ENCODE peak calls at places on chromosome 4, in five cellular contexts. S is upper lobe of right lung, A is lower leg skin, Y is GM06990, V is pancreas. G is an unnamed sample.

GRCh38 chr4:10526431-10527222 is 69.4 kb upstream of the ZNF518B start:
- DNase-seq in A (no peak), S (no peak), Y (no peak), V (no peak), G (no peak)

GRCh38 chr4:63937961-63938360 is 471.3 kb downstream of the TECRL start:
- DNase-seq in A (no peak), Y (no peak), V (no peak), S (no peak), G (no peak)

GRCh38 chr4:15444879-15445576 is 17.2 kb downstream of the C1QTNF7 start:
- DNase-seq in V (no peak), Y (no peak), S (no peak), A (no peak), G (no peak)

GRCh38 chr4:154088741-154089140 is 299.9 kb upstream of the SFRP2 start:
- DNase-seq in V (no peak), Y (no peak), S (no peak), A (no peak), G (no peak)

GRCh38 chr4:184383497-184384055 is 90.8 kb downstream of the IRF2 start:
- DNase-seq in A (peak; percentile 61), Y (no peak), V (peak; percentile 25), S (no peak), G (no peak)

GRCh38 chr4:169156392-169156791 is 114.4 kb downstream of the SH3RF1 start:
- DNase-seq in A (no peak), S (no peak), V (no peak), Y (no peak), G (no peak)

GRCh38 chr4:70197842-70198241 is 2.3 kb downstream of the ODAM start:
- DNase-seq in V (peak; percentile 34), S (peak; percentile 63), A (no peak), Y (no peak), G (no peak)

GRCh38 chr4:129751646-129752045 is 655.7 kb downstream of the C4orf33 start:
- DNase-seq in A (no peak), S (no peak), V (no peak), Y (no peak), G (no peak)

GRCh38 chr4:112421911-112422310 is 94.1 kb downstream of the NEUROG2 start:
- DNase-seq in A (no peak), V (no peak), Y (no peak), S (no peak), G (no peak)

GRCh38 chr4:30744386-30744785 is 24.2 kb downstream of the PCDH7 start:
- DNase-seq in Y (no peak), V (no peak), A (no peak), S (no peak), G (no peak)
- TF ChIP-seq CTCF in Y (no peak), V (no peak), A (no peak), S (no peak), G (no peak)

DNA sequence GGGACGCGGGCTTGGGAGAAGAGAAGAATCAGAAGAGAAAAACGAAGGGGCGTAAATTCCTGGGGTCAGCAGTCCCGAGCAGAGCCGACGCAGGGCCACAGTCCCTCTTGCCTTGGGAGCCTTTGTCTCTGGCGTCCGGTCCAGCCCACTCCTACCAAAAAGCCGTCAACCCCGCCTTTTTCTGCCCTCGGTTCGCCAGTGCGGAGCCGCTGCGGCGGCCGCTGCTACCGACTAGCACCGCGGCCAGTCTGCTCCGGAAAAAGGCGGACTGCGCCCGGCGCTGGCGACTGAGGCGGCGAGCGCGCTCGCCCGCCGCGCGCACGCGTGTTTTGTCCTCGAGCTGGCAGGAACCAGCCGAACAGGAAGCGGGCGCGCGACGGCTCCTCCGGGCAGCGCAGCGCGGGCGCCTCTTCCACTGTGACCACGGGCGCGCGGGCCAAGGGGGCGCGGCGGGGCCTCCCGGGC is 502 bp downstream of the HNRNPDL start:
- DNase-seq in A (peak; percentile 56), S (no peak), Y (no peak), V (no peak), G (no peak)
- TF ChIP-seq CTCF in A (no peak), S (no peak), Y (no peak), V (no peak), G (no peak)

DNA sequence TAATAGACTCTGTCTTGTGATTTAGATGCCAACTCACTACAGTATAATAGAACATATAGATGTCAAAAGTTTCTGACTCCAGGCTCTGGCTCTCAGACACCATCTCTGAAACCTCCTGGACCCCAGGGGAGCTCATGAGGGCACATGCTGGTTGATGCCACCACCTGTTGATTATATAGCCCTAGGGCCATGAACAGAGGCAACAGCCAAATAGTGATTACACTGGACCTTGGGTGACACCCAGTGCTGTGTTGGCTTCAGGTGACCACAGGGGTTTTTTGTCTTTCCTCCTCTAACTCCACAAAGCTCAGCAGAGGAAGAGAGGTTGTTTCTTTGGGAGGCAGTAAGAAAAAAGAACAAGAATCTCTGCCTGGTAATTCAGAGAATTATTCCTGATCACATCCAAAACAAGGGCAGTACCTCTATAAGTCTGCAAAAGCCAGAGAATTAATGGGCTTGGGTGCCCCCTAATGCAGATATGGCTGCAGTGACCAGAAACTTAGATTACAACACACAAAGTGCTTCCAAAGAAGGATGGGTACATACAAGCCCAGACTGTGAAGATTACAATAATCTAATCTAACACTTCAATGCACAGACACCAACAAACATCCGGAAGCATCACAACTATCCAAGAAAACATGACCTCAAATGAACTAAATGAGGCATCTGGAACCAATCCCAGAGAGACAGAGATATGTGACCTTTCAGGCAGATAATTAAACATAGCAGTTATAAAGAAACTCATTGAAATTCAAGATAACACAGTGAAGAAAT is 1920.6 kb downstream of the ARAP2 start:
- DNase-seq in Y (no peak), V (no peak), A (no peak), S (no peak), G (no peak)
- TF ChIP-seq CTCF in Y (no peak), V (no peak), A (no peak), S (no peak), G (no peak)

DNA sequence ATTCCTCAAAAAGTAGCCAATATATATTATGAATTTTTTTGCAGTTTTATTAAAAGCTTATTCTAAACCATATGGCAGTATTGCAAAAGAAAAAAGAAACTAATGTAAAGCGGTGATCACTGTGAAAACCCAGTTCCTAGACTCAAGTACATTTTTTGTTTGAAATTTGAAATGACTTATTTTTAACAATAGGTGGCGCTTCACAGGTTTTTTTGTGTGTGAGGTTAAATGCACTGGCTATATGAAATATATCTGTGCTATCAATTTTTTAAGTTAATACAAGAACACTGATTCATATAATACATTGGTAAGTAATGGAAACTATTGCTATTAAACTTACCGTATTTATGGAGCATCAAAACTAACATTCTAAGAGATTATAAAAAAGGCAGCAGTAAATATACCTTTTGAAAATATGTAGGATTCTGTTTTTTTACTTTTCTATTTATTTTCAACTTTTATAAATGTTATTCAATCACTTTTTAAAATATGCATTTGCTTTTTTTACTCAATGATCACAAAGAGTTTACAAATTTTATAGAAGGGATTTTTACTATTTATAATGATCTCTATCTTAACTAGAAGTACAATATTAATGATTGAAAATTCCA is 5.6 kb upstream of the SPRY1 start:
- DNase-seq in V (no peak), Y (no peak), S (no peak), A (no peak), G (peak; percentile 22)
- TF ChIP-seq CTCF in V (peak; percentile 21), Y (peak; percentile 48), S (peak; percentile 61), A (no peak), G (peak; percentile 35)

GRCh38 chr4:109334129-109334528 is 31.7 kb upstream of the COL25A1 start:
- DNase-seq in Y (no peak), A (no peak), S (no peak), V (no peak), G (no peak)

GRCh38 chr4:109334596-109335105 is 32.2 kb upstream of the COL25A1 start:
- DNase-seq in V (no peak), A (no peak), S (no peak), Y (no peak), G (no peak)

GRCh38 chr4:109332926-109333464 is 30.5 kb upstream of the COL25A1 start:
- DNase-seq in V (no peak), S (no peak), Y (no peak), A (no peak), G (no peak)
- TF ChIP-seq CTCF in V (no peak), S (peak; percentile 12), Y (peak; percentile 50), A (no peak), G (peak; percentile 18)

DNA sequence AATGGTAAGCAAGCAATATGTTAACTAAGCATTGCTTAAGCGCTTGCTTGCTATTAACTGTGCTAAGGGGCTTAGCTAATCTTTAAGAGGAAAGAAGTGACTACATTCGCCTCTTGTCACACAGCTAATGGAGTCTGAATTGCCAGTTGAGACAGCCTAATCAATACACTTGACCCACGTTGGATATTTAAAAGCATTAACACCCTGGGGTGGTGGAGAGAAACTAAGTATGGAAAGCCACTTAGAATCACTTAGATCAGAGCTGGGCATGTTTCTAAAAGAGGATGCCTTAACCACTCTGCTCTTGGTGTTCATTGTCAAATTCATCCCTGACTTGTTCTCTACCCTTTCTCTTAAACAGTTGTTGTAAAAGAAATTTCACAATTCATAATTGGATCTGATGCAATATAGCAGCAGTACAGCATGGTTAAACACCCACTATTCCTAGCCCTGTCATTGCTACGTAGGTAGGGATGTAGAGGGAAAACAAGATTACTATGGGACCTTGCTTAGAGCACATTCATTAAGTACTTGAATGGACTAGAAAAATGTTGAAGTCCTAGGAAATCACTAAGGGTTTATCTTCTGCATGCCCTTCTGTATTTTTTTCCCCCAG is 3.5 kb downstream of the ZAR1 start:
- DNase-seq in S (no peak), V (no peak), A (no peak), Y (no peak), G (no peak)
- TF ChIP-seq CTCF in S (no peak), V (no peak), A (no peak), Y (no peak), G (no peak)

GRCh38 chr4:13531609-13531998 is 12.7 kb downstream of the NKX3-2 start:
- DNase-seq in S (no peak), A (no peak), V (no peak), Y (no peak), G (no peak)

GRCh38 chr4:13535708-13536361 is 8.5 kb downstream of the NKX3-2 start:
- DNase-seq in A (no peak), Y (no peak), V (no peak), S (peak; percentile 53), G (peak; percentile 29)

GRCh38 chr4:13534344-13535063 is 9.8 kb downstream of the NKX3-2 start:
- DNase-seq in S (no peak), V (no peak), Y (no peak), A (no peak), G (peak; percentile 23)

GRCh38 chr4:13535118-13535517 is 9.2 kb downstream of the NKX3-2 start:
- DNase-seq in Y (no peak), V (no peak), S (no peak), A (no peak), G (no peak)

DNA sequence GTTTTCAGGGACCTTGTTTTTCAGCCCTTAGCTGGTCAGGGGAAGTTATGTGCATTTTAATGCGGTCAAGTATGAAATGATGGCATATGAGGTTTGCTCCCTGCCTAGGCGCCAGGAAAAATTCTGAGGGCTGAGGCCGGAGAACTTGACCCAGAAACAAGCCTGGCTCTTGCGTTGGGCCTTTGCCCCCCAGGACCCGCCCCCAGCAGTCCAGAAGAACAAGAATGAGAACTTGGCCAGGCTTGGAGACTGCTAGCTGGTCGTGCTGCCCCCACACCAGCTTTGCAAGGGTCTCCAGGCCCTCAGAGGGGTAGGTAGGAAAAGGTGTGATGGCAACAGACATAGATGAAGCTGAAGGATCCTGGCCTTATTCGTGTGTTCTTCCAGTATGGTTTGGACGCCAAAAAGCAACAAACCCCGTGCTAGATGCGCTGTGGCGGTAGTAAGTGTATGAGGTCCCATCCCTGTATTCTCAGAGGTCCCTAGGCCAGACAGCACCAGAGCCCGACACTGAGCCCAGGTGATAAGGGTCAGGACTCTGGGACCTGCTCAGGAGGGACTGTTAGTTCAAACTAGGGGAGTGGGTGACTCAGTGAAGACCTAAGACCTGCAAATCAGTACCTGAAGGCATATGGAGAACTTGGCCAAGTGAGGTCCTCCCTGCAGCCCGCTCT is 10.5 kb downstream of the NKX3-2 start:
- DNase-seq in S (no peak), Y (no peak), V (no peak), A (no peak), G (peak; percentile 29)
- TF ChIP-seq CTCF in S (no peak), Y (no peak), V (no peak), A (no peak), G (no peak)

GRCh38 chr4:5979981-5980380 is 38.2 kb downstream of the C4orf50 start:
- DNase-seq in S (peak; percentile 63), V (no peak), A (no peak), Y (no peak), G (no peak)
- TF ChIP-seq CTCF in S (peak; percentile 49), V (no peak), A (no peak), Y (peak; percentile 60), G (peak; percentile 19)